ENCODE peak calls at places on chromosome 14, in four cellular contexts. I is Peyer's patch, Z is HFFc6, R is body of pancreas. N is an unnamed sample.

GRCh38 chr14:74951443-74952194 is 3.8 kb downstream of the PGF start:
- DNase-seq in R (no peak), Z (no peak), I (no peak), N (no peak)

GRCh38 chr14:60878536-60878935 is 102.3 kb downstream of the TRMT5 start:
- DNase-seq in Z (no peak), R (no peak), I (no peak), N (no peak)

GRCh38 chr14:71626281-71626835 is 305.9 kb upstream of the RGS6 start:
- DNase-seq in R (no peak), I (no peak), Z (no peak), N (no peak)

GRCh38 chr14:71261206-71261605 is 353.9 kb downstream of the PCNX1 start:
- DNase-seq in I (no peak), R (no peak), Z (peak; percentile 32), N (no peak)

GRCh38 chr14:33808187-33808586 is 142.7 kb downstream of the EGLN3 start:
- DNase-seq in R (no peak), Z (no peak), I (no peak), N (no peak)

GRCh38 chr14:78010688-78011087 is 159.5 kb upstream of the NRXN3 start:
- DNase-seq in Z (peak; percentile 8), R (no peak), I (no peak), N (no peak)

GRCh38 chr14:28902930-28903329 is 136.3 kb downstream of the FOXG1 start:
- DNase-seq in I (no peak), Z (no peak), R (no peak), N (no peak)

GRCh38 chr14:93708800-93709199 is 79.5 kb downstream of the PRIMA1 start:
- DNase-seq in R (no peak), Z (no peak), I (no peak), N (no peak)

GRCh38 chr14:60565211-60565610 is 56.3 kb downstream of the SIX6 start:
- DNase-seq in Z (no peak), R (no peak), I (no peak), N (no peak)

GRCh38 chr14:76348898-76349297 is 27.0 kb upstream of the ESRRB start:
- DNase-seq in R (no peak), I (no peak), Z (peak; percentile 86), N (no peak)

GRCh38 chr14:63357841-63358240 is 39.1 kb upstream of the GPHB5 start:
- DNase-seq in R (no peak), I (no peak), Z (no peak), N (no peak)

GRCh38 chr14:63362305-63362914 is 43.7 kb upstream of the GPHB5 start:
- DNase-seq in R (no peak), Z (no peak), I (no peak), N (peak; percentile 14)

DNA sequence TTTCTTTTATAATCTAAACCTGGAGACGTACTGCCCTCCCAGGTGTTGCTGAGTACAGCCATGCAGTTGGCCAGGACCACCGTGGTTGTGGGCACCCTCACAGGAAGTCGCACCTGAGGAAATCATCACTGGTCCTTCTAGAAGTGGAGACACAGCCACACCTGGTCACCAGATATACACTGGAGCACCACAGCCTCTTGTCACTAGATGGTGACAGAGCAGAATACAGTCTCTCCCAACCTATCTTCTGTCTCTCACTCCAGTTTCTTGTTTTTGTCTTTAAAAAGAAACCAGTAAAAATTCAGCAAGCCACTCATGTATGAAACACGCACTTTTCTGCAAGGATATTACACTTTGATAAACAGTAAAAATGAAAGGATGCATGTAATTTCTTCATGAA is 43.1 kb upstream of the GPHB5 start:
- DNase-seq in I (no peak), Z (no peak), R (no peak), N (no peak)
- TF ChIP-seq CTCF in I (no peak), Z (no peak), R (no peak), N (no peak)

GRCh38 chr14:96299441-96299840 is 43.4 kb downstream of the BDKRB1 start:
- DNase-seq in I (no peak), Z (no peak), R (no peak), N (no peak)

GRCh38 chr14:96297999-96298398 is 42.0 kb downstream of the BDKRB1 start:
- DNase-seq in R (no peak), Z (no peak), I (no peak), N (no peak)

GRCh38 chr14:96294246-96294645 is 38.2 kb downstream of the BDKRB1 start:
- DNase-seq in I (no peak), Z (no peak), R (no peak), N (no peak)

GRCh38 chr14:96297000-96297399 is 41.0 kb downstream of the BDKRB1 start:
- DNase-seq in R (no peak), Z (peak; percentile 21), I (no peak), N (no peak)
- TF ChIP-seq CTCF in R (peak; percentile 56), Z (peak; percentile 86), I (peak; percentile 11), N (no peak)

GRCh38 chr14:42141328-42141727 is 534.7 kb downstream of the LRFN5 start:
- DNase-seq in R (no peak), Z (no peak), I (no peak), N (no peak)
- TF ChIP-seq CTCF in R (no peak), Z (no peak), I (no peak), N (no peak)

GRCh38 chr14:64968167-64968566 is 4.0 kb downstream of the RAB15 start:
- DNase-seq in R (no peak), I (no peak), Z (no peak), N (no peak)

GRCh38 chr14:64960762-64961276 is 11.3 kb downstream of the RAB15 start:
- DNase-seq in R (peak; percentile 26), I (no peak), Z (no peak), N (no peak)

GRCh38 chr14:64966976-64967375 is 5.2 kb downstream of the RAB15 start:
- DNase-seq in I (no peak), Z (no peak), R (no peak), N (no peak)

GRCh38 chr14:64965356-64966000 is 6.7 kb downstream of the RAB15 start:
- DNase-seq in R (no peak), I (no peak), Z (no peak), N (no peak)

GRCh38 chr14:64963611-64964010 is 8.5 kb downstream of the RAB15 start:
- DNase-seq in I (no peak), R (no peak), Z (no peak), N (no peak)
- TF ChIP-seq CTCF in I (no peak), R (no peak), Z (peak; percentile 21), N (no peak)

DNA sequence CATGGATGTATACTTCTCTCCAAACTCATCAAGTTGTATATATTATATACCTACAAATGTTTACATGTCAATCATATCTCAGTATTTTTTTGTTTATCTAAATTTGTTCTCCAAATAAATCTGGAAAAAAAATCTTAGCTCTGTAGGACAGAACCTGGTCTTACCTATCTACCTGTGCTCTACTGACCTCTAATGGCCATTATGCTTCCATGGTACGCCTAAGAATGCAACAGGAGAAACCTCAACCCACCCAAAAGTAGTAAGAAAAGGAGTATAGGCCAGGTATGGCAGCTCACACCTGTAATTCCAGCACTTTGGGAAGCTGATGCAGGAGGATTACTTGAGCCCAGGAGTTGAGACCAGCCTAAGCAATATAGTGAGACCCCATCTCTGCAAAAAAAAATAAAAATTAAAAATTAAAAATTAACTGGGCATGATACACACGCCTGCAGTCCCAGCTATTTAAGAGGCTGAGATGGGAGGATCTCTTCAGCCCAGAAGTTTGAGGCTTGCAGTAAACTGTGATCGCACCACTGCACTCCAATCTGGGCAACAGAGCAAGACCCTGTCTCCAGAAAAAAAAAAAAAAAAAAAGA is 8.7 kb downstream of the OR11H4 start:
- DNase-seq in Z (no peak), R (no peak), I (no peak), N (no peak)
- TF ChIP-seq CTCF in Z (no peak), R (peak; percentile 52), I (no peak), N (no peak)

DNA sequence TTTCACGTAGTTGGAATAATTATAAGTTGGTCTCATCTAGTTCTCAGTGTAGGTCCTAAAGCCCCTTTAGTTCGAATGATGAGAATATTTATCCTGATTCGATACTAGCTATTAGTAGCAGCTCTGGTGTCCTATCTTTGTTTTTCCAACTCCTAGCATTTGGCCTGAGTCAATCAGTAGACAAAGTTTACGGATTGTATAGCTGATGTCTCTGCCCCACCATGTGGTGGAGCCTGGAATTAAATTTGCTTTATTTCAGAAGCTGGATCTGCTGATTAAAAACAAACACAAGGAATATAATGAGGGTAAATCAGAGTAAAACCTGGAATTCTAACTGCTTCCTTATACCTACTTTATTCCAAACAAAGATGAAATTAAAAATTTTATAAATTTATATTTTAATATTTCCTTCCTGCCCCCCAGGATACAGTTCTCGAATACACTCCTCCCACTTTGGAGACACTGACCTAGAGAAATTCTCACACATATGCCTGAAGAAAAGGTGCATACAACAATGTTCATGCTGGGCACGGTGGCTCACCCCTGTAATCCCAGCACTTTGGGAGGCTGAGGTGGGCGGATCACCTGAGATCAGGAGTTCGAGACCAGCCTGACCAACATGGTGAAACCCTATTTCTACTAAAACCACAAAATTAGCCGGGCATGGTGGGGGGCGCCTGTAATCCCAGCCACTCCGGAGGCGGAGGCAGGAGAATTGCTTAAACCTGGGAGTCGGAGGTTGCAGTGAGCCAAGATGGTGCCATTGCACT is 7.6 kb upstream of the BRMS1L start:
- DNase-seq in Z (peak; percentile 47), I (no peak), R (peak; percentile 51), N (no peak)
- TF ChIP-seq CTCF in Z (peak; percentile 79), I (peak; percentile 66), R (peak; percentile 75), N (peak; percentile 34)

GRCh38 chr14:73820631-73821030 is 31.0 kb upstream of the PTGR2 start:
- DNase-seq in Z (no peak), I (no peak), R (no peak), N (no peak)
- TF ChIP-seq CTCF in Z (no peak), I (no peak), R (no peak), N (no peak)

GRCh38 chr14:50855558-50855957 is 16.3 kb upstream of the ABHD12B start:
- DNase-seq in R (no peak), I (no peak), Z (peak; percentile 42), N (no peak)
- TF ChIP-seq CTCF in R (no peak), I (no peak), Z (peak; percentile 63), N (no peak)

GRCh38 chr14:101187816-101188570 is 284.5 kb upstream of the RTL1 start:
- DNase-seq in R (no peak), Z (no peak), I (no peak), N (no peak)
- TF ChIP-seq CTCF in R (no peak), Z (no peak), I (no peak), N (no peak)

GRCh38 chr14:49687942-49688700 is at the start of gene POLE2:
- DNase-seq in R (peak; percentile 75), Z (no peak), I (peak; percentile 65), N (peak; percentile 85)
- TF ChIP-seq CTCF in R (no peak), Z (no peak), I (no peak), N (no peak)